ENCODE peak calls at places on chromosomes 6 and 20, in nine cellular contexts. F is bronchial epithelial cell, I is A549, B is AG09319, K is tibial artery, L is HFFc6, M is GM13977, H is breast epithelium, S is B cell. Q is an unnamed sample.

GRCh38 chr20:59118855-59119254 is 44.8 kb upstream of the ZNF831 start:
- DNase-seq in L (no peak), S (no peak), F (no peak), K (no peak), I (no peak), B (no peak), M (no peak), H (no peak), Q (no peak)

GRCh38 chr6:3287308-3287707 is 28.6 kb downstream of the PSMG4 start:
- DNase-seq in S (no peak), M (no peak), F (no peak), K (peak), H (no peak), I (no peak), B (no peak), L (no peak), Q (no peak)

GRCh38 chr6:152273002-152273401 is 364.2 kb downstream of the SYNE1 start:
- DNase-seq in F (peak), S (no peak), K (peak), L (peak), I (no peak), M (no peak), H (no peak), B (no peak), Q (no peak)

GRCh38 chr6:28807682-28808280 is 116.0 kb downstream of the TRIM27 start:
- DNase-seq in B (no peak), K (no peak), H (no peak), L (peak), I (peak), S (no peak), M (no peak), F (peak), Q (no peak)

GRCh38 chr6:167755461-167755860 is 71.2 kb upstream of the AFDN start:
- DNase-seq in S (no peak), H (no peak), K (no peak), B (no peak), I (no peak), L (no peak), F (no peak), M (no peak), Q (no peak)

GRCh38 chr20:2692886-2693285 is 306 bp downstream of the EBF4 start:
- DNase-seq in H (no peak), K (no peak), I (no peak), F (no peak), L (no peak), S (no peak), M (peak), B (no peak), Q (no peak)

GRCh38 chr20:59006167-59006863 is 739 bp downstream of the CTSZ start:
- DNase-seq in B (no peak), I (no peak), S (no peak), F (no peak), L (peak), K (no peak), M (peak), H (no peak), Q (no peak)

GRCh38 chr6:152651986-152652385 is 14.8 kb upstream of the SYNE1 start:
- DNase-seq in B (no peak), I (no peak), S (no peak), M (no peak), H (no peak), K (no peak), F (peak), L (peak), Q (no peak)

GRCh38 chr20:55471052-55472006 is 534.0 kb downstream of the CBLN4 start:
- DNase-seq in H (no peak), B (no peak), I (no peak), L (no peak), M (no peak), S (no peak), K (no peak), F (no peak), Q (no peak)

DNA sequence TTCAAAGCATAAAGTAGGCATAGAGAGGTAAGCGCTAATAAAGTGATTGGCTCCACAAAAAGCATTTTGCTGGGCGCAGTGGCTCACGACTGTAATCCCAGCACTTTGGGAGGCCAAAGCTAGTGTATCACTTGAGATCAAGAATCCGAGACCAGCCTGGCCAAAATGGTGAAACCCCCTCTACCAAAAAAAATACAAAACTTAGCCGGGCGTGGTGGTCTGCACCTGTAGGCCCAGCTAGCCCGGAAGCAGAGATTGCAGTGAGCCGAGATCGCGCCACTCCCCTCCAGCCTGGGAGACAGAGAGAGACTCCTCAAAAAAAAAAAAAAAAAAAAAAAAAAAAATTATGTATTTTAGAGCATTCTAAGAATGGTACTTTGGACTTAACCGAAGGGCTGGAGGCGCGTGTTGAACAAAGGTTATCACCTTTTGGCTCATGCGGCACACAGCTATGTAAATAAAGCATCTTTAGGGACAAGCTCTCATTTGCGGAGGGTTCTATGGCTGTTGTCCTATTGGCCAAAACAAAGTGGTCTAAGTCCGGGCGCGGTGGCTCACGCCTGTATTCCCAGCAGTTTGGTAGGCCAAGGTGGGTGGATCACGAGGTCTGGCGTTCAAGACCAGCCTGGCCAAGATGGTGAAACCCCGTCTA is 17.4 kb downstream of the HFE start:
- DNase-seq in B (no peak), S (no peak), K (no peak), F (no peak), I (peak), L (no peak), M (no peak), H (no peak), Q (no peak)
- TF ChIP-seq CTCF in B (no peak), S (no peak), K (no peak), F (no peak), I (no peak), L (no peak), M (no peak), H (no peak), Q (no peak)

GRCh38 chr6:89643411-89643810 is 4.9 kb upstream of the LYRM2 start:
- DNase-seq in I (no peak), L (no peak), F (no peak), B (no peak), M (no peak), K (no peak), H (no peak), S (no peak), Q (no peak)

GRCh38 chr6:89637960-89638319 is 607 bp downstream of the LYRM2 start:
- DNase-seq in L (no peak), H (no peak), S (no peak), K (no peak), I (peak), M (no peak), F (no peak), B (no peak), Q (no peak)

GRCh38 chr6:89640804-89641203 is 2.3 kb upstream of the LYRM2 start:
- DNase-seq in L (peak), F (peak), K (no peak), H (no peak), S (no peak), M (no peak), B (no peak), I (no peak), Q (no peak)

DNA sequence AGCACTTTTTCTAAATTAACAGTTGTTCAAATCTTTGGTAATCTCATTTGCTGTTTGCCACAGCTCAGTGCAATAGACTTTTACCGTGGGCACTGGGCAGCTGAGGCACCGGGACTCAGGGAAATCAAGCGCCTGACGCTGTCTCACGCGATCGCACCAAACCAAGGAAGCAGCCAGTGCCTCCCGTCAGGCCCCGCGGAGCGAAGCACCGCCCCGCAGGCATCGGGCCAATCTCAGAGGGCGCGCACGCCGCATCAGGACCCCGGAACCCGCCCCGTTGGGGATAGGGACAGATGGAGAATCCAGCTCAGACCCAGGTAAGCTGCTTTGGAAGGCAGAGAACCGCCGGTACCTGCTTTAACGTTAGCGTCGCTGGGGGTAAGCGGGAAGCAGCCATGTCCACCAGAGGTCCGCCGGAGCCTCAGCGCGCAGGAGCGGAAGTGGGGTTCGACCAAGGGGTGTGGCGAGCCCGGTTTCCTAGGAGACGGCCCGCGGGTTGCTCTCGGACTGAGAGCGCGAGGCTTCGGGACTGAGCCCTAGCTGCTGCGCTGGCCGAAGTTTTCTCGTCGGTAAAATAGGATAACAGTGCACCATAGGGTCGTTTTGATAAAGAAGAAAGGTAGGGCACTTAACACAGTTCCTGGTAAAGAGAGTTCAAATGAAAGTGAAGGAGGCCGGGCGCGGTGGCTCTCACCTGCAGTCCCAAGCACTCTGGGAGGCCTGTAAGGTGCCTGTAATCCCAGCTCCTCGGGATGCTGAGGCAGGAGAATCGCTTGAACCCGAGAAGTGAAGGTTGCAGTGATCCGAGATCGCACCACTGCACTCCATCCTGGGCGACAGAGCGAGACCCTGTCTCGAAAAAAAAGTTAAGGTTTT is at the start of gene LYRM2:
- DNase-seq in B (peak), I (peak), H (peak), S (peak), M (peak), F (peak), L (peak), K (peak), Q (peak)
- TF ChIP-seq CTCF in B (peak), I (no peak), H (peak), S (no peak), M (no peak), F (peak), L (no peak), K (peak), Q (no peak)

GRCh38 chr6:6724319-6725119 is 136.0 kb downstream of the LY86 start:
- DNase-seq in B (peak), F (peak), S (peak), H (peak), M (peak), K (peak), I (peak), L (peak), Q (no peak)
- TF ChIP-seq CTCF in B (peak), F (peak), S (peak), H (no peak), M (peak), K (peak), I (peak), L (peak), Q (peak)

GRCh38 chr20:33005132-33005566 is 916 bp upstream of the SUN5 start:
- DNase-seq in M (peak), I (peak), F (no peak), B (no peak), K (no peak), L (no peak), H (no peak), S (no peak), Q (no peak)
- TF ChIP-seq CTCF in M (peak), I (peak), F (peak), B (peak), K (no peak), L (peak), H (no peak), S (peak), Q (peak)

DNA sequence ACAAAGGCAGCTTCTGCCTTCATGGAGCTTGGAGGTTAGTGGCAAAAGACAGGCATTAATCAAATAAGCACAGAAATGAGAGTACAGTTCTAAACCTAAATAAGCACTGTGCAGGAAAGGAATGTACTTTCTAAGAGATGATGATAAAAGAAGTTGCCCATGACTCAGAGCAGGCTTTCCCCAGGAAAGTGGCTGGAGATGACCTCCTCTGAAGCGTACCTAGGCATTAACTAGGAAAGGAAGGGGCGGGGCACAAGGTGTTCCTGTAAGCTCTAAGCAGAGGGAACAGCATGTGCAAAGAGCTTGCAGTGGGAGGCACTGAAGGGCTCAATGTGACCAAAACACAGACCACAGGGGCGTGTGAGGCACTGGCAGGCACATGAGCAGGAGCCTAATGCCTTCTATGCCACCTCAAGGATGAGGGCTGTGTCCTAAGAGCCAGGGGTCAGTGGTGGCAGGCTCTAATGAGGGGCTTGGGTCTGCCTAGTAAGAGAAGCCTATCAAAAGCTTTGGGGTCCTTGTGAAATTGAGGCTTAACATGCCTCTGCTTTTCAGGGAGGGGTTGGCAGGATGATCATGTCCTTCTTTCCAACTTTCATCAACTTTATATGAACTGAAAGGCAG is 4.9 kb downstream of the SSTR4 start:
- DNase-seq in K (no peak), S (no peak), B (no peak), L (no peak), I (no peak), M (no peak), F (peak), H (no peak), Q (no peak)
- TF ChIP-seq CTCF in K (no peak), S (no peak), B (no peak), L (no peak), I (no peak), M (no peak), F (no peak), H (no peak), Q (no peak)